ENCODE peak calls at places on chromosomes 12 and 14, in five cellular contexts. D is mucosa of gallbladder, W is small intestine, E is fibroblast of the aortic adventitia, V is K562. A is an unnamed sample.

GRCh38 chr12:3770891-3771290 is 18.0 kb upstream of the CRACR2A start:
- DNase-seq in V (no peak), E (peak; percentile 81), D (no peak), W (no peak), A (no peak)

GRCh38 chr12:54215990-54216579 is 27.3 kb upstream of the SMUG1 start:
- DNase-seq in V (peak; percentile 49), D (no peak), E (no peak), W (no peak), A (no peak)

GRCh38 chr12:118033902-118034301 is 17.4 kb downstream of the RFC5 start:
- DNase-seq in D (no peak), V (no peak), E (peak; percentile 42), W (no peak), A (no peak)

GRCh38 chr12:124558298-124558697 is 9.1 kb downstream of the NCOR2 start:
- DNase-seq in E (no peak), D (no peak), W (no peak), V (no peak), A (no peak)

GRCh38 chr12:47251919-47252318 is 172.2 kb upstream of the AMIGO2 start:
- DNase-seq in W (no peak), E (no peak), V (no peak), D (no peak), A (no peak)

GRCh38 chr12:21695896-21696295 is 38.3 kb upstream of the LDHB start:
- DNase-seq in D (no peak), V (no peak), W (no peak), E (peak; percentile 44), A (no peak)

GRCh38 chr12:123055281-123055766 is 74.8 kb downstream of the ARL6IP4 start:
- DNase-seq in V (no peak), W (no peak), E (no peak), D (no peak), A (no peak)

GRCh38 chr12:2574536-2574935 is 220.2 kb upstream of the FKBP4 start:
- DNase-seq in E (no peak), W (no peak), V (no peak), D (no peak), A (no peak)

GRCh38 chr12:58801986-58802385 is 118.3 kb downstream of the LRIG3 start:
- DNase-seq in W (no peak), V (no peak), D (no peak), E (no peak), A (no peak)

GRCh38 chr14:61101803-61102548 is 120.9 kb downstream of the SLC38A6 start:
- DNase-seq in D (no peak), E (peak; percentile 84), V (no peak), W (no peak), A (no peak)

GRCh38 chr14:20690848-20691640 is 2.5 kb downstream of the ANG start:
- DNase-seq in D (peak; percentile 72), E (peak; percentile 86), W (peak; percentile 83), V (peak; percentile 45), A (peak; percentile 73)

GRCh38 chr12:3034067-3034750 is 43.0 kb upstream of the TSPAN9 start:
- DNase-seq in E (peak; percentile 59), W (peak; percentile 69), D (peak; percentile 46), V (peak; percentile 67), A (peak; percentile 58)

A was measured in ureter.